ENCODE peak calls at places on chromosomes 12 and 14, in four cellular contexts. M is transverse colon, J is cardiac fibroblast, U is IMR-90. O is an unnamed sample.

GRCh38 chr12:45671254-45671653 is 58.3 kb upstream of the ARID2 start:
- DNase-seq in J (peak; percentile 67), M (no peak), U (peak; percentile 79), O (peak; percentile 72)

GRCh38 chr14:90757452-90757851 is 58.8 kb downstream of the TTC7B start:
- DNase-seq in M (no peak), J (no peak), U (no peak), O (peak; percentile 26)

GRCh38 chr14:84566109-84566508 is 963.8 kb upstream of the FLRT2 start:
- DNase-seq in U (no peak), J (no peak), M (no peak), O (no peak)

GRCh38 chr14:55301722-55302121 is 30.5 kb downstream of the FBXO34 start:
- DNase-seq in J (peak; percentile 63), M (no peak), U (peak; percentile 63), O (peak; percentile 70)

GRCh38 chr12:83018063-83018462 is 331.4 kb downstream of the TMTC2 start:
- DNase-seq in J (no peak), U (no peak), M (no peak), O (no peak)

GRCh38 chr14:100434033-100434601 is 111.0 kb downstream of the SLC25A47 start:
- DNase-seq in U (no peak), J (no peak), M (no peak), O (no peak)

GRCh38 chr14:100103261-100104005 is 38.2 kb downstream of the EVL start:
- DNase-seq in J (peak; percentile 67), U (peak; percentile 13), M (no peak), O (peak; percentile 57)

GRCh38 chr14:36520601-36521525 is 831 bp upstream of the NKX2-1 start:
- DNase-seq in U (peak; percentile 2), M (peak; percentile 30), J (no peak), O (peak; percentile 14)

GRCh38 chr12:11584213-11584855 is 65.1 kb upstream of the ETV6 start:
- DNase-seq in U (no peak), J (no peak), M (no peak), O (no peak)

GRCh38 chr14:106174206-106174605 is 647.8 kb downstream of the TMEM121 start:
- DNase-seq in U (no peak), J (no peak), M (peak; percentile 19), O (no peak)

GRCh38 chr12:44509471-44509870 is 366.6 kb downstream of the NELL2 start:
- DNase-seq in U (no peak), J (no peak), M (no peak), O (no peak)

GRCh38 chr12:132061197-132061596 is 82.9 kb downstream of the DDX51 start:
- DNase-seq in U (no peak), J (no peak), M (no peak), O (no peak)

GRCh38 chr14:95776798-95777615 is 63.1 kb upstream of the TCL1A start:
- DNase-seq in M (no peak), J (no peak), U (no peak), O (no peak)

GRCh38 chr12:2276288-2276842 is 223.6 kb downstream of the CACNA1C start:
- DNase-seq in J (peak; percentile 38), U (peak; percentile 65), M (no peak), O (no peak)

GRCh38 chr12:132506328-132506727 is 16.4 kb downstream of the FBRSL1 start:
- DNase-seq in J (no peak), U (no peak), M (no peak), O (no peak)

GRCh38 chr14:23695220-23695999 is 59.2 kb downstream of the DHRS2 start:
- DNase-seq in U (no peak), J (peak; percentile 5), M (no peak), O (no peak)

GRCh38 chr12:108699955-108700563 is 31.3 kb downstream of the CORO1C start:
- DNase-seq in J (peak; percentile 34), U (peak; percentile 64), M (no peak), O (peak; percentile 51)

DNA sequence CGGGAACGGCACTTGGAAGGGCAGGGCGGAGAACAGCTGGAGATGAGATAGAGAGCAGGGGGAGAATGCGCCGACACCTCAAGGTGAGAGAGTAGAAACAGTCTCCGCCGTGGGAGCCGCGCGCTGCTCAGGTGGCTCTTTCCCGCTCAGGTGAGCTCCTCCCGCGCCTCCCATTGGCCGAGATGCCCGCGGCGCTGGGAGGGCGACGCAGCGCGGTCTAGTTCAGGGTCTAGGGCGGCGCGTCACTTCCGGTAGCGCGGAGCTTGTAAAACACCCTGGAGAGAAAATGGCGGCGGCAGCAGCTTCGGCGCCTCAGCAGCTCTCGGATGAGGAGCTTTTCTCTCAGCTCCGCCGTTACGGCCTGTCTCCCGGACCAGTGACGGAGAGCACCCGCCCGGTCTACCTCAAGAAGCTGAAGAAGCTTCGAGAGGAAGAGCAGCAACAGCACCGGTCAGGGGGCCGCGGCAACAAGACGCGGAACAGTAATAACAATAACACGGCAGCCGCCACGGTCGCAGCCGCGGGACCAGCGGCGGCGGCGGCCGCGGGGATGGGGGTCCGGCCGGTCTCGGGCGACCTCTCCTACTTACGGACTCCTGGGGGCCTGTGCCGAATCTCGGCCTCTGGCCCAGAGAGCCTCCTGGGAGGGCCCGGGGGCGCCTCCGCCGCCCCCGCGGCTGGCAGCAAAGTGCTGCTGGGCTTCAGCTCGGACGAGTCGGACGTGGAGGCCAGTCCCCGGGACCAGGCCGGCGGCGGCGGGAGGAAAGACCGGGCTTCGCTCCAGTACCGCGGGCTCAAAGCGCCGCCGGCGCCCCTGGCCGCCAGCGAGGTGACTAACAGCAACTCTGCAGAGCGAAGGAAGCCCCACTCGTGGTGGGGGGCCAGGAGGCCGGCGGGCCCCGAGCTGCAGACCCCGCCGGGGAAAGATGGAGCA is at the start of gene LEMD3:
- DNase-seq in U (peak; percentile 85), J (peak; percentile 88), M (peak; percentile 97), O (peak; percentile 90)
- H3K4me3 ChIP-seq in U (peak within 1 kb of the TSS; percentile 89), J (peak within 1 kb of the TSS; percentile 80), M (peak within 1 kb of the TSS; percentile 100), O (peak within 1 kb of the TSS; percentile 90)

GRCh38 chr14:22477569-22478194 is 111.3 kb downstream of the DAD1 start:
- DNase-seq in U (no peak), M (no peak), J (no peak), O (no peak)

GRCh38 chr14:22475381-22475780 is 113.6 kb downstream of the DAD1 start:
- DNase-seq in M (no peak), J (no peak), U (no peak), O (no peak)

GRCh38 chr14:22476882-22477281 is 112.1 kb downstream of the DAD1 start:
- DNase-seq in M (no peak), J (no peak), U (no peak), O (no peak)

GRCh38 chr14:22474730-22475351 is 114.2 kb downstream of the DAD1 start:
- DNase-seq in U (peak; percentile 2), J (peak; percentile 42), M (no peak), O (peak; percentile 68)

GRCh38 chr14:22476005-22476751 is 112.8 kb downstream of the DAD1 start:
- DNase-seq in M (no peak), U (no peak), J (no peak), O (no peak)
- TF ChIP-seq CTCF in M (no peak), U (no peak), J (no peak), O (no peak)

DNA sequence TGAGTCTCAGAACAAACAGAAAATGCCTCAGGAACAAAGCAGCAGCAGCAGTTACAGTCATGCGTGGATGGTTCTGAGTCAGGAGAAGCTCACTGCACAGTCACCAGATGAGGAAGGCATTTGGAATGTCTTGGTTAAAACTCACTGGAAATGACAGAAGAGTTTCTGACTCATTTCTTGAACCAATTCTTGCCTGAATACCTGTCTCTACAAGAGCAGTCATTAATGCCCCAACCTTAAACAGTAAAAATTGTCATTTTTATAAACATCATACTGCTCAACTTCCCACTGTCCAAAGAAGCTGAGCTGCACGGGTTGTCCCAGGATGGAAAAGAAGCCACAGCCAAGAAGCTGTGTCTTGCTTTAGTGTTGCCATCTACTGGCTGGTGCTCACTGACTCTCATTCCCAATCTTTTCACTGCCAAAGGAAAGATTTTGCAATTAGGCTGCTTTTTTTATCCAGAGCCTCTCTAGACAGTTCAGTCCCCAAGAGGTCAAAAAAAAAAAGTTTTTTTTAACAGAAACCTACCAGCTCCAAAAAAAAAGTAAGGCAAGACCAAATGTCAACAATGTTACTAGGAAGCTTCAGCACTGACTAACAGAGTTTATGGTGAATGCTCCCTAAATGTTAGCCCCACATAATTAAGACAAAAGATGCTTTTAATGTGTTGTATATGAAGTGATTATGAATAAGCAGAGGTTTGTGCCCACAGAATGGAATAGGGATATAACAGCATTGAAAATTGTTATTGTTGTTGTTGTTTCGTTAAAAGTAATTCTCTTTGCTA is 40.4 kb downstream of the KICS2 start:
- DNase-seq in U (peak; percentile 99), M (peak; percentile 51), J (peak; percentile 99), O (peak; percentile 95)
- H3K4me3 ChIP-seq in U (peak overlapping the region; percentile 10), M (no peak overlapping the region), J (no peak overlapping the region), O (no peak overlapping the region)

DNA sequence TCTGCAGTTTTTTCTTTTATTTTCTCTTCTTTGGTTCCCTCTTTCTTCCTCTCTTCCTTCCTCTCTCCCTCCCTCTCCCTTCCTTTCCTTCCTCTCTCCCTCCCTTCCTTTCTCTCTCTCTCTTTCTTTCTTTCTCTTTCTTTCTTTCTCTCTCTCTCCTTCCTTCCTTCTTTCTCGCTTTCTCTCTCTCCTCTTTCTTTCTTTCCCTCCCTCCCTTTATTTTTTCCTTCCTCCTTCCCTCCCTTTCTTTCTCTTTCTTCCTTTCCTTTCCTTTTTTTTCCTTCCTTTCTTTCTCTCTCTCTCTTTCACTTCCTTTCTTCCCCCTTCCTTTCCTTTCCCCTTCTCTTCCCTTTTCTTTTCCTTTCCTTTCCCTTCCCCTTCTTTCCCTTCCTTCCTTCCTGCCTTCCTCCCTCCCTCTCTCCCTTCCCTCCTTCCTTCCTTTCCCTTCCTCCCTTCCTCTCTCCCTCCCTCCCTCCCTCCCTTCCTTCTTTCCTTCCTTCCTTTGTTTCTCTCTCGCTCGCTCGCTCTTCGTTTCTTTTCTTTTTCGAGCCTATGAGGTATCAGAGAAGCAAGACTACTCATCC is 13.7 kb downstream of the CFAP54 start:
- DNase-seq in J (no peak), U (no peak), M (no peak), O (no peak)
- TF ChIP-seq CTCF in J (no peak), U (no peak), M (no peak), O (no peak)

DNA sequence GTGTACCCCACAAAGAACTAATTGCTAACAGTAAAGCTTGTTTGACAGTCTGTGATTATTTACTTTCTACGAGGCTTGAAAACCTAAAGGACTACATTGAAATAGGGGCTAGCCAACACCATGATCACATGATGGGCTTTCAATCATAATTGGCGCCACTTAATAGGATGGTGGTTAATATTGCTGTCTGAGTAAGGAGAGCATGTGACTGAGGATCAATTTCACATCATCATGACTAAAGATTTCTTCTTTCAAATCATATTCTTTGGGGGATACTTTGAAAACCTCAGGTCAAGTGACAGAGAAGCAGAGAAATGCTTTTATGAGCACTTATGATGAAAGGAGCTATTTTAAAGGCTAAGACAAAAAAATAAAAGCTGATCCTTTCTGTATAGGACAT is 42.9 kb upstream of the KRAS start:
- DNase-seq in M (no peak), U (no peak), J (no peak), O (no peak)
- H3K4me3 ChIP-seq in M (no peak overlapping the region), U (no peak overlapping the region), J (no peak overlapping the region), O (no peak overlapping the region)

DNA sequence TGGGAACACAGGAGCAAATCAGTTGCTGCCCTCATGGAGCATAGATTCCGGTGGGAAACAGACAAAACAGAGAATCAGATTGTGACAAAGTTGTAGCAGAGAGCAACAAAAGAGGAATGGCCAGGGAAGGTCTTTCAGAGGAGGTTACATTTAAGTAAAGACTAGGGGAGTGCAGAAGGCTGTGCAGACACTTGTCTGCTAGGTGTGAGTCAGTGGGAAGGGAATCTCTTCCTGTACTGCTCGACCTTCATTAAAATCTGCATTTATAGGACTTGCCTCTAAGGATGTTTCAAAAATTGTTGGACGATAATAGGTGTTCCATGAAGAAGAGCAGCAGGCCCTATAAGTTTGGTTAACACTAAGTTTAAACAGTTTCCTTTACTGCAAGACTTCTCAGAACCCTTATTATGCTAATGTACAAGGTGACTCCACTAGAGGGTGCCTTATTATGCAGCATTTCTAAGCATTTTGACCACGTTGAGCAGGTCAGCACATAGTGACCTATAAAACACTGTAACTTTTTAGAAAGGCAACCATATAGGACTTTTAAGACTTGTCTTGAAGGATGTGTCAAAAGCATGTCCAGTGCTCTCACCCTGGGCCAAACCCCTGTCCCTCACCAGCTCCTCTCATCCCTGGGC is 91.8 kb upstream of the RIC8B start:
- DNase-seq in U (peak; percentile 15), M (no peak), J (peak; percentile 57), O (peak; percentile 75)
- TF ChIP-seq CTCF in U (peak; percentile 30), M (peak; percentile 32), J (peak; percentile 35), O (peak; percentile 62)